ENCODE peak calls at places on chromosomes 7 and 10, in seven cellular contexts. H, L, P, A, W, G and R are unnamed samples.

GRCh38 chr10:35011771-35012191 is 78.4 kb downstream of the CUL2 start:
- DNase-seq in P (no peak), W (no peak), G (no peak), H (no peak), L (no peak), A (no peak), R (no peak)

GRCh38 chr10:1370298-1370697 is 314.1 kb downstream of the WDR37 start:
- DNase-seq in P (no peak), G (no peak), L (no peak), W (no peak), H (no peak), A (no peak), R (no peak)

GRCh38 chr7:130899638-130900401 is 165.8 kb upstream of the KLF14 start:
- DNase-seq in H (no peak), P (no peak), A (no peak), G (peak; percentile 83), W (no peak), L (peak; percentile 67), R (no peak)

GRCh38 chr10:62384057-62384446 is 9.9 kb downstream of the ZNF365 start:
- DNase-seq in G (no peak), L (no peak), A (no peak), P (no peak), H (no peak), W (no peak), R (no peak)

GRCh38 chr7:157538735-157539134 is 201.9 kb downstream of the DNAJB6 start:
- DNase-seq in W (peak; percentile 37), H (no peak), G (no peak), A (no peak), P (peak; percentile 22), L (no peak), R (no peak)

GRCh38 chr7:94823952-94824351 is 83.4 kb upstream of the PPP1R9A start:
- DNase-seq in A (peak; percentile 1), G (no peak), P (no peak), W (no peak), L (no peak), H (no peak), R (no peak)

GRCh38 chr7:156096806-156097538 is 284.7 kb upstream of the SHH start:
- DNase-seq in W (no peak), P (no peak), A (no peak), H (no peak), G (no peak), L (no peak), R (no peak)

GRCh38 chr7:128841171-128841690 is 11.0 kb downstream of the FLNC start:
- DNase-seq in L (no peak), W (no peak), P (no peak), G (peak; percentile 41), A (no peak), H (no peak), R (no peak)

GRCh38 chr10:111473361-111473760 is 396.5 kb downstream of the ADRA2A start:
- DNase-seq in L (no peak), G (no peak), A (no peak), W (no peak), P (no peak), H (no peak), R (peak; percentile 89)

GRCh38 chr7:104923010-104923421 is 91.0 kb upstream of the KMT2E start:
- DNase-seq in P (peak; percentile 87), H (peak; percentile 43), L (peak; percentile 80), W (no peak), G (peak; percentile 89), A (peak; percentile 45), R (no peak)

GRCh38 chr10:97196213-97197029 is 10.7 kb upstream of the SLIT1 start:
- DNase-seq in G (peak; percentile 57), P (peak; percentile 69), L (peak; percentile 47), W (no peak), A (peak; percentile 78), H (peak; percentile 59), R (no peak)

GRCh38 chr7:120363414-120363813 is 90.4 kb downstream of the KCND2 start:
- DNase-seq in A (no peak), L (no peak), W (no peak), P (no peak), G (no peak), H (no peak), R (no peak)

GRCh38 chr7:8379264-8379663 is 54.1 kb upstream of the NXPH1 start:
- DNase-seq in A (no peak), L (no peak), H (no peak), P (no peak), G (no peak), W (no peak), R (no peak)

GRCh38 chr7:52498319-52498718 is 537.1 kb upstream of the POM121L12 start:
- DNase-seq in H (no peak), G (no peak), P (no peak), L (no peak), W (no peak), A (no peak), R (no peak)

GRCh38 chr10:95229724-95230627 is 35.9 kb downstream of the ACSM6 start:
- DNase-seq in P (no peak), L (no peak), H (no peak), A (peak; percentile 60), W (no peak), G (no peak), R (peak; percentile 39)

GRCh38 chr7:73995330-73995729 is 32.6 kb upstream of the ELN start:
- DNase-seq in L (no peak), H (no peak), W (no peak), A (no peak), P (no peak), G (no peak), R (no peak)

GRCh38 chr10:88881922-88882645 is 2.0 kb downstream of the STAMBPL1 start:
- DNase-seq in G (no peak), W (no peak), H (no peak), L (no peak), P (no peak), A (no peak), R (no peak)

GRCh38 chr10:905503-905902 is 26.0 kb downstream of the LARP4B start:
- DNase-seq in L (no peak), P (no peak), H (no peak), W (no peak), A (no peak), G (no peak), R (no peak)

GRCh38 chr7:91082038-91082437 is 182.2 kb upstream of the FZD1 start:
- DNase-seq in H (no peak), A (no peak), G (no peak), L (no peak), P (no peak), W (no peak), R (no peak)

GRCh38 chr10:130301026-130301892 is 165.1 kb downstream of the GLRX3 start:
- DNase-seq in H (peak; percentile 42), G (no peak), P (no peak), A (no peak), L (no peak), W (no peak), R (no peak)
- TF ChIP-seq POLR2A in H (no peak), G (no peak), P (no peak), A (no peak), L (no peak), W (no peak), R (no peak)

DNA sequence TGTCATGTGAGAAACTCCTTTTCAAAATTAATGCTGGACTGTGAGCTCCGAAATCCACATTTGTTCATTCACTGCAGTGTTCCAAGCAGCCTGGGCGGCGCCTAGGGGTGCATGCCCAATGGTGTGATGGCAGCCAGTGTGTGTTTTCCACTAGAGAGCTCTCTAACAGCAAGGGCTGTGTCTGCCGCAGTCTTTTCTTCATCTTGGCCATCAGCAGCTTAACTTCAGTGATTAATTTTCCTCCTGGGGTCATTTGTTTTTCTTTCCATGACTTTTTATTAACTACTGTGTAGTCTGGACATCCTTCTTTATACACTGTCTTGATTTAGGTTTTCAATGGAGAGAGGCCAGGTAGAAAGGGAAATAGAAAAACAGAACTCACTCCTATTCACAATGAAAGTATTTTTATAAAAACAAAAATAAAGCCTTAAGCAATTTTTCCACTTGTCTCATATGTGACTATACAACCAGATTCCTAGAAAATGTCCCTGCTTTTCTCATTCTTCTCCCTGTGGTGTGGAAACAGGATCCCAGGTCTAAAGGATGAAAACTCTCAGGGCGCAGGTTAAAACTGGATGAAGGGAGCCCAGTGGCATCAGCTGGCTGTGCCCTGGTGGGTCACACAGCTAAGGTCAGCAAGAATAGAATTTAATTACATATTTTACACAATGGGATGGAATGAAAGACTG is 176.8 kb downstream of the PKD1L1 start:
- DNase-seq in P (peak; percentile 74), H (no peak), G (no peak), L (no peak), A (peak; percentile 46), W (no peak), R (no peak)
- TF ChIP-seq CTCF in P (no peak), H (no peak), G (no peak), L (no peak), A (no peak), W (no peak), R (peak; percentile 43)

DNA sequence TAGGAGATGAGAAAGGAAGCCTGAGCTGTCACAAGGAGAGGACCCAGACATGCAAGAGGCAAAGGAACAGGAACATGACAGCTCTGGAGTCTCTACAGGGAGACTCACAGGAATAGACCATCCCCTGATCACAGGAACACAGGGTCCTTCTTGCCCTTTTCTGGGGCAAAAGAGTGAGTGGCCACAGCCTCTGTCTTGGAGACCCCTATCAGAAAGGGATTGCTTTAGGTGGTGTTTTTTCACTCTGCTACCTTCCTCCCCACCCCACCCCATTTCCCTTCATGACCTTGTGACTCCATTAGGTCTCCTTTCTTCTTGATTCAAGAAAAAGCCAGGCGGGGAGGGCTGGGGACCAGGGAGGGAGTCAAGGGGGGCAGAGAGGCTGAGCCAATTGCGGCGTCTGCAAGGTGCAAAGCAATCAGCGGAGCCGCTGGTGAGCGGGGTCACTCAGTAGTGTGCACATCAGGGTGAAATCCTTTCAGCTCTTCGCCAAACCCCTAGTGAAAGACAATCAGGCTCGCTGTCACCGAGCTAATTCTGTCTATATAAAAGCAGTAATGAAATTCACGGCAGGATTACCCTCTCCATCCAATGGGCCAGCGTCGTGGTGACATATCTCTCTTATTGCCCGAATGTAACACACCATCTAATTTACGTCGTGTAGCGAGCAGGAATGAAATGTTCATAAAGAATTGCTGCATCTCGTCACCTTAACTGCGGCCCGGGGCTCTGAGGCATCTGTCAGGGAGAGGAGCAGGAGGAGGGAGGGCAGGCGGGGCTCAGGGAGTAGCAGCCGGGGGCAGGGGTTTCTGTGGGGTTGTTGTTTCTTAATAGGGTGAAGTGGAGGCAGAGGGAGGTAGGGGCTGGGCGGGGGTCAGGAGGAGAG is 31.5 kb upstream of the BTRC start:
- DNase-seq in W (no peak), A (no peak), P (no peak), L (no peak), G (no peak), H (no peak), R (no peak)
- TF ChIP-seq EP300 in W (no peak), A (no peak), P (no peak), L (no peak), G (no peak), H (no peak), R (no peak)

DNA sequence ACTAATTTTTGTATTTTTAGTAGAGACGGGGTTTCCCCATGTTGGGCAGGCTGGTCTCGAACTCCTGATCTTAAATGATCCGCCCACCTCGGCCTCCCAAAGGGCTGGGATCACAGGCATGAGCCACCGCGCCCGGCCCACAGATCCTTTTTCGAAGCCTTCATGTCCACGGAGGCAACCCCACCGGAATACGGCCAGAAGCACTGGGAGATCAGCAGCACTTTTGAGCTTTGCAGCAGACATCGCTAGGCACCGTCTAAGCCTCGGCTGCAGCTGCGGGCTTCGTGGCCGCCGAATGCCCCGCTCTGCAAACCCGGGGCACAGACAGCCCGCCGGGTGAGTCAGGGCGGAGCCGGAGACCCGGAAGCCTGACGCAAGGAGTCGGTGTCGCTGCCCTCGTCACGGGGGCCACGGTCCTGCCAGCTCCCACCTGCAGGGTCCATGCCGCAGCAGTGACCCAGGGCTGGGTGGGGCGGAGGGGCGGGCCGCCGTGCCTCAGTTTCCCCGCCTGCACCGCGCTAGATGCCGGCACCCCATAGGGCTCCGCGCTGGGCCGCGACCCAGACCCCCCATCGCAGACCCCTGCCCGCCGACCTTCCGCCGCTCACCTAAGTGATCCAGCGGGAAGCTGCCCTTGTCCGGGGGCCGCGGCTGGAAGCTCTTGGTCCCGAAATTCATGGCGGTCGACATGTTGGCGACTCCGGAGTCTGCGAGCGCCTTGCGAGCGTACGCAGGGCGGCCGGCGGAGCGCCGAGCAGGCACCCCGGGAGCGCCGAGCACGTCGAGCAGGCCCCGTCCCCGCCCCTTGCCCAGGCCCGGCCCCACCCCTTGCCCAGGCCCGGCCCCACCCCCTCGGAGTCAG is at the start of gene COX19:
- DNase-seq in L (peak; percentile 91), G (peak; percentile 93), P (peak; percentile 94), W (peak; percentile 95), H (peak; percentile 92), A (peak; percentile 68), R (peak; percentile 96)
- TF ChIP-seq POLR2A in L (no peak), G (peak; percentile 91), P (peak; percentile 63), W (no peak), H (peak; percentile 61), A (peak; percentile 68), R (peak; percentile 82)